ENCODE peak calls at places on chromosomes 6 and 20, in nine cellular contexts. A, I, K, Y, E, V, D, W and F are unnamed samples.

GRCh38 chr6:36386495-36387439 is 702 bp downstream of the ETV7 start:
- DNase-seq in K (peak; percentile 71), A (peak; percentile 62), E (no peak), V (no peak), I (peak; percentile 11), D (peak; percentile 22), W (peak; percentile 64), Y (peak; percentile 45), F (peak; percentile 64)

GRCh38 chr6:113560376-113560775 is 296.8 kb upstream of the MARCKS start:
- DNase-seq in K (no peak), V (no peak), D (no peak), W (no peak), A (no peak), E (no peak), I (no peak), Y (no peak), F (no peak)

GRCh38 chr6:168533428-168533827 is 92.4 kb downstream of the SMOC2 start:
- DNase-seq in E (no peak), V (no peak), K (no peak), W (peak; percentile 31), Y (no peak), I (no peak), D (no peak), A (no peak), F (no peak)

GRCh38 chr20:4774209-4774608 is 52.5 kb downstream of the PRND start:
- DNase-seq in K (peak; percentile 39), D (no peak), A (no peak), W (no peak), I (no peak), V (no peak), Y (no peak), E (no peak), F (no peak)

GRCh38 chr20:32465092-32465900 is 107.2 kb downstream of the ASXL1 start:
- DNase-seq in W (peak; percentile 92), I (no peak), D (no peak), Y (peak; percentile 95), K (peak; percentile 63), A (peak; percentile 88), E (no peak), V (peak; percentile 25), F (peak; percentile 94)

GRCh38 chr6:2193931-2194330 is 51.5 kb downstream of the GMDS start:
- DNase-seq in W (peak; percentile 31), I (no peak), V (no peak), A (no peak), Y (no peak), E (no peak), K (no peak), D (no peak), F (no peak)

GRCh38 chr6:42889815-42890214 is 10.4 kb downstream of the RPL7L1 start:
- DNase-seq in A (peak; percentile 30), E (no peak), W (no peak), Y (no peak), I (no peak), D (peak; percentile 30), V (no peak), K (no peak), F (no peak)

GRCh38 chr6:133548409-133548808 is 307.3 kb downstream of the EYA4 start:
- DNase-seq in A (peak; percentile 71), I (no peak), E (no peak), W (no peak), Y (peak; percentile 53), D (no peak), K (peak; percentile 31), V (peak; percentile 23), F (peak; percentile 46)

GRCh38 chr6:107202876-107203468 is 87.7 kb upstream of the BEND3 start:
- DNase-seq in V (no peak), I (no peak), D (no peak), W (peak; percentile 26), K (no peak), E (no peak), Y (peak; percentile 22), A (no peak), F (peak; percentile 4)

GRCh38 chr6:159117031-159117430 is 52.2 kb upstream of the FNDC1 start:
- DNase-seq in I (no peak), W (no peak), D (no peak), V (no peak), Y (no peak), E (no peak), K (no peak), A (peak; percentile 53), F (no peak)

GRCh38 chr6:88376759-88377387 is 210.7 kb upstream of the CNR1 start:
- DNase-seq in V (no peak), A (peak; percentile 76), W (peak; percentile 58), I (no peak), Y (no peak), D (no peak), E (no peak), K (peak; percentile 5), F (no peak)

GRCh38 chr6:130111031-130111430 is 92.7 kb downstream of the L3MBTL3 start:
- DNase-seq in I (no peak), W (peak; percentile 27), K (no peak), V (no peak), D (no peak), A (no peak), Y (no peak), E (no peak), F (no peak)

GRCh38 chr6:40353967-40354452 is 233.2 kb downstream of the LRFN2 start:
- DNase-seq in E (no peak), A (no peak), D (no peak), Y (no peak), I (no peak), V (no peak), W (no peak), K (no peak), F (no peak)